ENCODE peak calls at places on chromosomes 12 and 14, in six cellular contexts. L is BJ; A is left ventricle myocardium inferior; T is naive thymus-derived CD4-positive, alpha-beta T cell; S is adipocyte; B is heart right ventricle. K is an unnamed sample. For H3K36me3, the result is how much of the 10 kb centered on the place peaks cover.

GRCh38 chr12:6067152-6067916 is 57.1 kb downstream of the VWF start:
- DNase-seq in L (no peak), A (no peak), T (no peak), S (no peak), B (no peak), K (no peak)

GRCh38 chr12:80195143-80195726 is 95.9 kb downstream of the OTOGL start:
- DNase-seq in L (no peak), A (no peak), T (no peak), S (peak), B (no peak), K (peak)

GRCh38 chr14:69615471-69616407 is 4.3 kb downstream of the SUSD6 start:
- DNase-seq in L (peak), A (no peak), T (peak), S (peak), B (no peak), K (peak)

GRCh38 chr14:77376771-77377501 is at the start of the genes SAMD15 and TMED8:
- DNase-seq in L (peak), A (peak), T (peak), S (peak), B (peak), K (peak)

GRCh38 chr12:16756833-16757552 is 151.0 kb upstream of the LMO3 start:
- DNase-seq in L (no peak), A (no peak), T (no peak), S (no peak), B (no peak), K (no peak)

GRCh38 chr12:89492883-89493282 is 31.7 kb downstream of the GALNT4 start:
- DNase-seq in L (no peak), A (no peak), T (no peak), S (no peak), B (no peak), K (no peak)

GRCh38 chr12:54689984-54690383 is 41.8 kb upstream of the DCD start:
- DNase-seq in L (no peak), A (no peak), T (no peak), S (no peak), B (no peak), K (no peak)

GRCh38 chr12:10861366-10861765 is 12.1 kb upstream of the PRR4 start:
- DNase-seq in L (no peak), A (no peak), T (no peak), S (no peak), B (no peak), K (no peak)

GRCh38 chr12:88471641-88472040 is 108.6 kb downstream of the KITLG start:
- DNase-seq in L (peak), A (no peak), T (no peak), S (peak), B (no peak), K (no peak)

GRCh38 chr14:51293149-51293925 is 53.3 kb downstream of the TMX1 start:
- DNase-seq in L (peak), A (peak), T (no peak), S (peak), B (peak), K (no peak)

GRCh38 chr12:1935242-1935641 is 16.8 kb upstream of the CACNA2D4 start:
- DNase-seq in L (no peak), A (no peak), T (no peak), S (no peak), B (no peak), K (no peak)

GRCh38 chr14:51658441-51659173 is 6.9 kb downstream of the FRMD6 start:
- DNase-seq in L (no peak), A (no peak), T (no peak), S (no peak), B (no peak), K (no peak)

GRCh38 chr14:34227834-34228662 is 234.0 kb downstream of the SPTSSA start:
- DNase-seq in L (no peak), A (peak), T (peak), S (peak), B (peak), K (peak)

GRCh38 chr12:121576851-121577391 is 3.9 kb downstream of the KDM2B start:
- DNase-seq in L (peak), A (no peak), T (no peak), S (peak), B (no peak), K (no peak)

GRCh38 chr12:121577443-121578180 is 3.2 kb downstream of the KDM2B start:
- DNase-seq in L (no peak), A (no peak), T (no peak), S (no peak), B (no peak), K (no peak)

GRCh38 chr12:121575952-121576615 is 4.7 kb downstream of the KDM2B start:
- DNase-seq in L (no peak), A (no peak), T (no peak), S (no peak), B (no peak), K (no peak)

GRCh38 chr12:121573949-121574520 is 6.8 kb downstream of the KDM2B start:
- DNase-seq in L (no peak), A (no peak), T (no peak), S (no peak), B (no peak), K (no peak)

GRCh38 chr12:121575051-121575450 is 5.8 kb downstream of the KDM2B start:
- DNase-seq in L (no peak), A (no peak), T (no peak), S (no peak), B (no peak), K (no peak)
- H3K36me3 ChIP-seq in L (under half), A (under half), T (under half), S (under half), B (under half), K (under half)

GRCh38 chr12:123607756-123608155 is 5.9 kb downstream of the DDX55 start:
- DNase-seq in L (no peak), A (no peak), T (no peak), S (no peak), B (no peak), K (no peak)
- H3K36me3 ChIP-seq in L (under half), A (half or more), T (under half), S (half or more), B (under half), K (half or more)

GRCh38 chr12:113908584-113909100 is 57.5 kb downstream of the RBM19 start:
- DNase-seq in L (no peak), A (no peak), T (no peak), S (no peak), B (no peak), K (no peak)
- H3K36me3 ChIP-seq in L (under half), A (half or more), T (under half), S (under half), B (under half), K (under half)

GRCh38 chr12:110320548-110320947 is 39.5 kb downstream of the ATP2A2 start:
- DNase-seq in L (no peak), A (no peak), T (no peak), S (no peak), B (no peak), K (no peak)
- H3K36me3 ChIP-seq in L (under half), A (half or more), T (under half), S (half or more), B (under half), K (half or more)

DNA sequence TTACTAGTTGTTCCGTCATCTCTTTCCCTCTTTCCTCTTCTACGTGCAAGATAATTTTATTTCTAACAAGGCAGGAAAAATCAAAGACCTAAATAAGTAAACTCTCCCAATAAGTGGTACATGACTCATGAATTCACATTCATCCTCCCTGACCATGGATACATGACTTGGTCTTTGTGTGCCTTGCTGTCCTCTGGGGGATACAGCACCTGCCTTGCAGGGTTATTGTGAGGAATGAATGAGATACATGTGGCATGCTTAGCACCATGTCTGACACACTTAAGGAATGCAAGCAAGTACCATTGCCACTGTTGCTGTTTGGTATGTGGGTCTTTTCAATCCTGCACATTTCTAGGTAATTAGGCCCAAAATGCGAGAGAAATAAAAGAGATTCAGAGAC is 208.4 kb downstream of the DPF3 start:
- DNase-seq in L (no peak), A (no peak), T (no peak), S (no peak), B (no peak), K (no peak)
- H3K36me3 ChIP-seq in L (under half), A (under half), T (under half), S (under half), B (under half), K (under half)

GRCh38 chr12:57715786-57716185 is 21.9 kb downstream of the OS9 start:
- DNase-seq in L (no peak), A (no peak), T (no peak), S (no peak), B (no peak), K (no peak)
- H3K36me3 ChIP-seq in L (under half), A (half or more), T (under half), S (half or more), B (under half), K (half or more)

GRCh38 chr14:76006253-76006652 is 20.7 kb downstream of the IFT43 start:
- DNase-seq in L (no peak), A (no peak), T (no peak), S (no peak), B (no peak), K (no peak)
- H3K36me3 ChIP-seq in L (under half), A (half or more), T (under half), S (half or more), B (under half), K (under half)

DNA sequence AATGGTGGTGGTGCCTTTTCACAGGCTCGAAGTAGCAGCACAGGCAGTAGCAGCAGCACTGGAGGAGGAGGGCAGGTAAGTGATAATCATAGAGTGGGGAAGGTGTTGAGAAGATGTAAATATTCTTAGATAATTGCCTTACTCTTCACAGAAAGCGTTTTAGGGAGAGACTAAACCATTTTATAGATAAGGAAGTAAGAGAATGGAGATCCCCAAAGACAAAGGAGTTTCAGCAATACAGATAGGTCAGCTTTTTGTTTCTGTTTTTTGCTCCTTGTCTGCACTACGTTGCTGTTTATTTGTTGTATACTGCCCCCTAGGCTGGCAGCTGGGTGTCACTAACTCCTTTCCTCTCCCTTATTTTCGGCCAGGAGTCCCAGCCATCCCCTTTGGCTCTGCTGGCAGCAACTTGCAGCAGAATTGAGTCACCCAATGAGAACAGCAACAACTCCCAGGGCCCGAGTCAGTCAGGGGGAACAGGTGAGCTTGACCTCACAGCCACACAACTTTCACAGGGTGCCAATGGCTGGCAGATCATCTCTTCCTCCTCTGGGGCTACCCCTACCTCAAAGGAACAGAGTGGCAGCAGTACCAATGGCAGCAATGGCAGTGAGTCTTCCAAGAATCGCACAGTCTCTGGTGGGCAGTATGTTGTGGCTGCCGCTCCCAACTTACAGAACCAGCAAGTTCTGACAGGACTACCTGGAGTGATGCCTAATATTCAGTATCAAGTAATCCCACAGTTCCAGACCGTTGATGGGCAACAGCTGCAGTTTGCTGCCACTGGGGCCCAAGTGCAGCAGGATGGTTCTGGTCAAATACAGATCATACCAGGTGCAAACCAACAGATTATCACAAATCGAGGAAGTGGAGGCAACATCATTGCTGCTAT is 2.0 kb downstream of the SP1 start:
- DNase-seq in L (no peak), A (peak), T (peak), S (peak), B (no peak), K (peak)
- H3K36me3 ChIP-seq in L (under half), A (half or more), T (under half), S (under half), B (under half), K (half or more)

DNA sequence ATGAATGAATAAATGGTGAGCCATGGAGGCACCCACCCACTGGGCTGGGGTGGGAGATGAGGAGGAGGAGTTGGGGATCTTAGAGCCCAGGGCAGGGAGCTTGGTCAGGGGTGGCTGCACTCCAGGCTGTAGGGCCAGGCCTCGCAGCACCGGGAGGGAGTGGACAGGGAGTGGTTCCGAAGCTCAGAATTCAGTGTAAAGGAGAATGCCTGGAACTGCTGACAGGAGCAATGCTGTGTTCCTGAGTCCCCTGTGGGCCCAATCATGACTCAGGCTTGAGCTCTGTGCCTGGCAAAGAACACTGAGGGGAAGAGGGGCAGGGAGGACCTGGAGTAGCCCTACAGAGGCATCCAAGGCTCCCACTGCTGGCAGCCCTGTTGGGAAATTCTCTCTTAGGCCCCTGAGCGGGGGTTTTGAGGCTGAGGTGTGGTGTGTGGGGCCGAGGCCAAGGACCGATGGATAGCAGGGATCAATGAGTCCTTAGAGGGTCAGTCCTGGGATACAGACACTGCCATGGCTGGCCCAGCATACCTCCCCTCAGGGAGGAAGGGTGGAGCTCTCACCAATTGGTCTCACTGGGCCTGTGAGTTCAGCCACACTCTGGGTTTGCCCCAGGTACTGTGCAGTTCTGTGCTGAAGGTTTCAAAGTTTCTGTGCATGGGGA is 9.5 kb upstream of the RABGGTA start:
- DNase-seq in L (no peak), A (no peak), T (no peak), S (peak), B (no peak), K (no peak)
- H3K36me3 ChIP-seq in L (under half), A (under half), T (under half), S (under half), B (under half), K (under half)

K was measured in OCI-LY7.